ENCODE peak calls at places on chromosome 10, in nine cellular contexts. J, A, G, P, F, T, N, W and R are unnamed samples.
A peak's percentile ranks its signal among the peaks of the same experiment; 100 is the strongest.

GRCh38 chr10:9254353-9254752 is 1199.9 kb downstream of the GATA3 start:
- DNase-seq in J (peak; percentile 70), A (no peak), G (no peak), P (peak; percentile 13), F (no peak), T (no peak), N (peak; percentile 69), W (no peak), R (no peak)

GRCh38 chr10:98609265-98609664 is 162.5 kb upstream of the HPS1 start:
- DNase-seq in J (no peak), A (no peak), G (no peak), P (no peak), F (no peak), T (no peak), N (no peak), W (no peak), R (no peak)

GRCh38 chr10:73771722-73772279 is 10.0 kb upstream of the CHCHD1 start:
- DNase-seq in J (no peak), A (peak; percentile 64), G (peak; percentile 79), P (peak; percentile 22), F (peak; percentile 88), T (no peak), N (peak; percentile 97), W (peak; percentile 90), R (peak; percentile 87)

GRCh38 chr10:113059001-113059780 is 109.1 kb downstream of the TCF7L2 start:
- DNase-seq in J (peak; percentile 61), A (no peak), G (no peak), P (no peak), F (no peak), T (peak; percentile 26), N (peak; percentile 77), W (no peak), R (no peak)

GRCh38 chr10:89301231-89301630 is 615 bp upstream of the IFIT2 start:
- DNase-seq in J (peak; percentile 30), A (no peak), G (no peak), P (peak; percentile 71), F (no peak), T (no peak), N (peak; percentile 26), W (no peak), R (no peak)

GRCh38 chr10:130046591-130046990 is 64.0 kb downstream of the C10orf143 start:
- DNase-seq in J (no peak), A (no peak), G (no peak), P (no peak), F (no peak), T (no peak), N (no peak), W (no peak), R (no peak)

GRCh38 chr10:132910186-132910880 is 32.0 kb downstream of the CFAP46 start:
- DNase-seq in J (no peak), A (no peak), G (peak; percentile 17), P (no peak), F (no peak), T (no peak), N (no peak), W (no peak), R (no peak)

GRCh38 chr10:98980353-98980752 is 255.3 kb downstream of the HPSE2 start:
- DNase-seq in J (no peak), A (no peak), G (no peak), P (no peak), F (no peak), T (no peak), N (no peak), W (no peak), R (no peak)

GRCh38 chr10:100858742-100859141 is 54.0 kb upstream of the SLF2 start:
- DNase-seq in J (no peak), A (no peak), G (no peak), P (no peak), F (no peak), T (peak; percentile 52), N (no peak), W (no peak), R (no peak)

GRCh38 chr10:43315535-43316245 is 48.8 kb upstream of the RASGEF1A start:
- DNase-seq in J (no peak), A (no peak), G (no peak), P (no peak), F (peak; percentile 26), T (no peak), N (no peak), W (no peak), R (peak; percentile 68)

GRCh38 chr10:3820255-3820654 is 35.2 kb upstream of the KLF6 start:
- DNase-seq in J (no peak), A (no peak), G (no peak), P (no peak), F (no peak), T (no peak), N (no peak), W (no peak), R (no peak)

GRCh38 chr10:58206251-58206650 is 61.4 kb downstream of the IPMK start:
- DNase-seq in J (no peak), A (no peak), G (no peak), P (no peak), F (no peak), T (no peak), N (no peak), W (no peak), R (no peak)

GRCh38 chr10:132859084-132859855 is 73.3 kb upstream of the NKX6-2 start:
- DNase-seq in J (no peak), A (no peak), G (peak; percentile 6), P (no peak), F (no peak), T (no peak), N (no peak), W (no peak), R (no peak)

GRCh38 chr10:9198611-9199010 is 1144.1 kb downstream of the GATA3 start:
- DNase-seq in J (peak; percentile 73), A (no peak), G (no peak), P (peak; percentile 60), F (no peak), T (no peak), N (peak; percentile 60), W (no peak), R (no peak)

GRCh38 chr10:62083413-62083794 is 181.9 kb downstream of the ARID5B start:
- DNase-seq in J (peak; percentile 36), A (no peak), G (no peak), P (peak; percentile 30), F (peak; percentile 25), T (no peak), N (no peak), W (no peak), R (no peak)

GRCh38 chr10:71773221-71773971 is at the start of gene VSIR:
- DNase-seq in J (peak; percentile 47), A (peak; percentile 90), G (peak; percentile 83), P (peak; percentile 80), F (peak; percentile 96), T (peak; percentile 59), N (peak; percentile 98), W (peak; percentile 91), R (peak; percentile 92)